ENCODE peak calls at places on chromosomes 4 and X, in four cellular contexts. D is GM12891, T is H1, Y is HepG2. X is an unnamed sample.

GRCh38 chr4:24645765-24646550 is 61.6 kb upstream of the DHX15 start:
- DNase-seq in D (no peak), T (no peak), Y (no peak), X (no peak)

GRCh38 chr4:154044118-154044517 is 255.2 kb upstream of the SFRP2 start:
- DNase-seq in D (no peak), T (no peak), Y (no peak), X (no peak)

GRCh38 chr4:93852680-93853079 is 24.1 kb downstream of the ATOH1 start:
- DNase-seq in D (no peak), T (no peak), Y (no peak), X (no peak)

GRCh38 chr4:17469931-17470674 is 41.8 kb downstream of the QDPR start:
- DNase-seq in D (no peak), T (no peak), Y (no peak), X (no peak)

GRCh38 chr4:104352211-104352610 is 142.5 kb downstream of the CXXC4 start:
- DNase-seq in D (no peak), T (no peak), Y (peak), X (no peak)

GRCh38 chr4:44908565-44908964 is 182.2 kb upstream of the GNPDA2 start:
- DNase-seq in D (no peak), T (no peak), Y (no peak), X (no peak)

GRCh38 chr4:142845293-142846070 is 619 bp downstream of the INPP4B start:
- DNase-seq in D (no peak), T (no peak), Y (no peak), X (no peak)

GRCh38 chrX:47158781-47159180 is 13.8 kb downstream of the RBM10 start:
- DNase-seq in D (no peak), T (no peak), Y (no peak), X (no peak)

GRCh38 chr4:34422472-34422871 is 1821.8 kb downstream of the ARAP2 start:
- DNase-seq in D (no peak), T (no peak), Y (no peak), X (no peak)

GRCh38 chr4:118280501-118281218 is 72.1 kb downstream of the PRSS12 start:
- DNase-seq in D (no peak), T (no peak), Y (peak), X (no peak)

GRCh38 chr4:963276-964225 is 9.8 kb downstream of the DGKQ start:
- DNase-seq in D (no peak), T (no peak), Y (no peak), X (no peak)

GRCh38 chrX:66676413-66676812 is 37.5 kb upstream of the EDA2R start:
- DNase-seq in D (no peak), T (no peak), Y (no peak), X (no peak)

GRCh38 chrX:119398974-119399771 is at the start of gene SLC25A43:
- DNase-seq in D (peak), T (no peak), Y (no peak), X (peak)

GRCh38 chr4:22458112-22458511 is 57.8 kb downstream of the ADGRA3 start:
- DNase-seq in D (no peak), T (no peak), Y (no peak), X (no peak)

GRCh38 chrX:12139934-12140611 is 1.8 kb downstream of the FRMPD4 start:
- DNase-seq in D (no peak), T (no peak), Y (no peak), X (no peak)

GRCh38 chr4:47914219-47914925 is at the start of gene NFXL1:
- DNase-seq in D (peak), T (peak), Y (peak), X (peak)

GRCh38 chr4:81722229-81722900 is 250.7 kb upstream of the RASGEF1B start:
- DNase-seq in D (no peak), T (no peak), Y (no peak), X (no peak)

GRCh38 chrX:38754102-38754790 is 47.0 kb upstream of the MID1IP1 start:
- DNase-seq in D (no peak), T (no peak), Y (peak), X (no peak)

GRCh38 chrX:124555036-124555595 is 208.8 kb downstream of the SH2D1A start:
- DNase-seq in D (no peak), T (no peak), Y (no peak), X (no peak)

GRCh38 chr4:111070390-111070789 is 447.5 kb upstream of the PITX2 start:
- DNase-seq in D (no peak), T (no peak), Y (no peak), X (no peak)

GRCh38 chr4:59091376-59092142 is 1981.4 kb upstream of the IGFBP7 start:
- DNase-seq in D (no peak), T (no peak), Y (no peak), X (no peak)

GRCh38 chrX:134558133-134558532 is 98.2 kb downstream of the HPRT1 start:
- DNase-seq in D (no peak), T (no peak), Y (no peak), X (no peak)

GRCh38 chr4:151408380-151408629 is 671 bp upstream of the FHIP1A start:
- DNase-seq in D (no peak), T (no peak), Y (no peak), X (peak)

GRCh38 chr4:123415977-123416376 is 19.4 kb downstream of the SPRY1 start:
- DNase-seq in D (no peak), T (no peak), Y (peak), X (no peak)

GRCh38 chr4:169092889-169093522 is 83.0 kb upstream of the CBR4 start:
- DNase-seq in D (no peak), T (no peak), Y (no peak), X (no peak)

GRCh38 chrX:109847257-109848187 is 114.5 kb upstream of the ACSL4 start:
- DNase-seq in D (no peak), T (no peak), Y (peak), X (no peak)

GRCh38 chrX:124343016-124343415 is 3.3 kb upstream of the SH2D1A start:
- DNase-seq in D (no peak), T (no peak), Y (no peak), X (no peak)

GRCh38 chr4:153612878-153613277 is 71.2 kb upstream of the TLR2 start:
- DNase-seq in D (no peak), T (no peak), Y (no peak), X (no peak)

GRCh38 chr4:3640587-3640962 is 108.4 kb upstream of the LRPAP1 start:
- DNase-seq in D (no peak), T (no peak), Y (no peak), X (no peak)

GRCh38 chrX:129741880-129742758 is 3.3 kb downstream of the XPNPEP2 start:
- DNase-seq in D (no peak), T (no peak), Y (no peak), X (no peak)

GRCh38 chrX:151982217-151982616 is 7.7 kb upstream of the GABRE start:
- DNase-seq in D (no peak), T (no peak), Y (peak), X (no peak)

GRCh38 chrX:12965390-12965940 is 9.4 kb upstream of the TMSB4X start:
- DNase-seq in D (no peak), T (no peak), Y (no peak), X (no peak)

GRCh38 chr4:41213563-41214157 is 682 bp downstream of the APBB2 start:
- DNase-seq in D (peak), T (no peak), Y (no peak), X (peak)

GRCh38 chr4:93776386-93777080 is 52.0 kb upstream of the ATOH1 start:
- DNase-seq in D (no peak), T (no peak), Y (no peak), X (no peak)

GRCh38 chr4:3868146-3868840 is 102.1 kb downstream of the ADRA2C start:
- DNase-seq in D (no peak), T (no peak), Y (no peak), X (no peak)

GRCh38 chr4:168766537-168767316 is 243.3 kb downstream of the CBR4 start:
- DNase-seq in D (no peak), T (no peak), Y (no peak), X (no peak)

GRCh38 chr4:6183740-6184139 is 16.6 kb downstream of the JAKMIP1 start:
- DNase-seq in D (no peak), T (no peak), Y (no peak), X (no peak)

GRCh38 chr4:96472103-96472867 is 632.4 kb downstream of the PDHA2 start:
- DNase-seq in D (no peak), T (no peak), Y (no peak), X (no peak)

DNA sequence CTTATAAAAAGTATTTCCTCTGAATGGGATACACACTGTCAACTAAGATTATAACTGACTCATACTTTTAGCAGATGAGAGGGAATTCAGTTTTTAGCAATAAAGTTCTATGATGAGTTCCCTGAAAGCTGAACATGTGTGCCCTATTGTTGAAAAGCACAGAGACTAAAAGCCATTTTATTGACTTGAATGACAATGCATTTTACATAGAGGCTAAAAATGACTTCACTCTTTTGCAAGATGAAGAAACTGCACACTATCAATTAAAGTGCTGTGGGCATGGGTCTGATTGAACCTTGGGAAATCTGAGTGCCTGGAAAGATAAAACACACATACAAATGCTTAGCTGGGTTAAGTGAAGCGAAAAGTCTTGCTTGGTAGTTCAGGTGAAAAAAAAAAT is 633.4 kb downstream of the PDHA2 start:
- DNase-seq in D (no peak), T (no peak), Y (no peak), X (no peak)
- TF ChIP-seq TAF1 in D (no peak), T (no peak), Y (no peak), X (no peak)

DNA sequence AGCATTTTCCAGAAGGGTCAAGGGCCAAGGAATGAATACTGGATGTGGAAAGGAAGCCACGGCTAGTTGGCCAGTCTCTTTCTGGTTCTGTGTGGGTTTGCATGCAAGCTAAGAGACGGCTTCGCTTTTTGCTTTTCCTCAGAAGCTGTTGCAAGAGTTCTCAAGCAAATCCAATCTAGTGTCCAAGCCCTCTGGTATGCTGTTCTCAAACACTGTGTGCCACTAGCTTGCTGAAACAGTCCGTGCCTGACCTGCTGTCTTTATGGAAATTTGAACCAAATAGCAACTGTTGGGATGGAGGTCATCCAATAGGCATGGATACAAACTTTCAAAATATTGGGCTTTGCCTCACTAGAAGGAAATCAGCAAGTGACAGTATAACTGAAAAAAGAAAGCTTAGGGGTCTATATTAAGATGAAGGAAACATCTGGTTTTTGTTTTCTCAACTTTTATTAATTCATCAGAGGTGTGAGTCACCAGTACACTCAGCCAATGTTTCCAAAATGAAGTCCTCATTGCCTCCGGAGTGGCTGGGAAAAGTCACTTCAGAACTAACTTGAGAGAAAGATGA is 70.5 kb downstream of the SLC9A6 start:
- DNase-seq in D (no peak), T (no peak), Y (no peak), X (no peak)
- TF ChIP-seq POLR2AphosphoS5 in D (no peak), T (no peak), Y (no peak), X (no peak)

DNA sequence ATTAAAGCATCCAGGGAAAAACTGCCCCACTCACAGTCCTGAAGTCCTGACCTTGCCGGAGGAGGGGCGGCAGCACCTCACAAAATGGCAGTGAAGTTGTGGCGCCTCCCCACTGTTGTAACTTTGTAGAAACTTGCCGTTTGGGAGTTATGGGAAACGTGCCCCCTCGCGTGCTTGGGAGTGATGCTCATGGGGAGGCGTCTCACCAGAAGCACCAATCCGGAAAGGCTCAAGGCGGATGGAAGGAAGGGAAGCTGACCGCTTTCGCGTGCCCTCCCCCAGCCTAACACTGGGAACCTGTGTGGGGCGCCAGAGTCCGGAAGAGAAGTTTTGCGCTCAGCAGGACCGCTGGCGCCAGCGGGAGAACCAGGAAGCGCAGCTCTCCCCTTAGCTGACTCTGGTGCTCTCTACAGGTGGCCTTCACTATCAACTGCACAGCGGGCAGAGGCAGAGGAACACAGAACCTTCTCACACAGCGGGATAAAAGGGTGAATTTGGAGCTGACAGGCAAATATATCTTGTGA is at the start of the genes CT45A10 and SAGE1:
- DNase-seq in D (no peak), T (no peak), Y (no peak), X (no peak)
- TF ChIP-seq POLR2A in D (no peak), T (no peak), Y (no peak), X (no peak)

GRCh38 chrX:150155396-150156048 is 207.6 kb upstream of the MAMLD1 start:
- DNase-seq in D (no peak), T (no peak), Y (no peak), X (no peak)
- TF ChIP-seq TAF1 in D (no peak), T (no peak), Y (no peak), X (no peak)

GRCh38 chr4:165953181-165953580 is 80.1 kb downstream of the TLL1 start:
- DNase-seq in D (no peak), T (no peak), Y (no peak), X (no peak)
- TF ChIP-seq POLR2AphosphoS5 in D (no peak), T (no peak), Y (no peak), X (no peak)

GRCh38 chr4:136742330-136742729 is 790.0 kb downstream of the PCDH18 start:
- DNase-seq in D (no peak), T (no peak), Y (no peak), X (no peak)

GRCh38 chr4:136740326-136740725 is 792.0 kb downstream of the PCDH18 start:
- DNase-seq in D (no peak), T (no peak), Y (no peak), X (no peak)

GRCh38 chr4:136741468-136741867 is 790.8 kb downstream of the PCDH18 start:
- DNase-seq in D (no peak), T (no peak), Y (no peak), X (no peak)

GRCh38 chr4:136737066-136737465 is 795.2 kb downstream of the PCDH18 start:
- DNase-seq in D (no peak), T (no peak), Y (no peak), X (no peak)
- TF ChIP-seq POLR2A in D (no peak), T (no peak), Y (no peak), X (no peak)

GRCh38 chr4:147825451-147826287 is 93.8 kb downstream of the ARHGAP10 start:
- DNase-seq in D (no peak), T (no peak), Y (no peak), X (no peak)
- TF ChIP-seq TAF1 in D (no peak), T (no peak), Y (no peak), X (no peak)

GRCh38 chr4:74123065-74123728 is 24.2 kb upstream of the CXCL2 start:
- DNase-seq in D (no peak), T (no peak), Y (peak), X (no peak)
- TF ChIP-seq POLR2AphosphoS5 in D (no peak), T (no peak), Y (no peak), X (no peak)

DNA sequence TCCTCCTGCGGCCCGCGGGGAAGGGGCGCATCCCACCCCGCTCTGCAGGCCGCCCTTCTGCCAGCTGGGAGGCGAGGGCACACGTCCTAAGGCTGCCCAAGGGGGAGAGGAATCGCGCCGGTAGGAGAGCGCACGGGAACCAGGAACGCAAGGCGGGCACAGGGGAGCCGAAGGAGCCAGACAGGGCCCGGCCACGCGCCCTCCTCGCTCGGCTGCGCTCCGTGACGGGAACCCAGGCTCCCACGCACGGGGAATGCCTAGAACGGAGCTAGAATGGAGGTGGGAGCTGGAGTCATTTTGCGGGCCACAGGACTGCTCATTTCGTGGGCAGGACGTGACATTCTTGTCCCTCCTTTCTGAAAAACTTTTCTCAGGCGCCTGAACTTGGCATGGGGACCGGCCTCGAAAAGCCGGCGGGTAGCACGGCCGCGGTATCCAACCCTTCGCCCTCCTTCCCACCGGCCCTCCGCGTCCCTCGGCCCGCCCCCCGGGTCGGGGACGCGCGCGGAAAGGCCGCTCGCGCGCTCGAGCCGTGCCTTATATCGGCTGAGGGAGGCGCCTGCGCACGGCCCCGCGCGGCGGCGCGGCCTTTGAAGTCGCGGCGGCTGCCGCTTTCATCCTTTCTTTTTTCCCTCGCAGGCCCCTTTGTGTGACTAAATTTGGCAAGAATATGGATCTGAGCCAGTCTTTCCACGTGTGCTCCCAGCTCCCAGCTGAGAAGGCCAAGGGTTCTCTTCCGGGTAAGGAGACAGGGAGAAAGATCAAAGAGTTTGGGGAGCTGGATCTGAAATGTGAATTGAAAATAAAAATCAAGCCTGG is 4.3 kb upstream of the LEF1 start:
- DNase-seq in D (peak), T (no peak), Y (peak), X (peak)
- TF ChIP-seq POLR2A in D (no peak), T (no peak), Y (no peak), X (peak)

GRCh38 chr4:8315343-8316250 is 46.0 kb downstream of the HTRA3 start:
- DNase-seq in D (no peak), T (no peak), Y (peak), X (no peak)
- TF ChIP-seq TAF1 in D (no peak), T (no peak), Y (no peak), X (no peak)